ENCODE peak calls at places on chromosomes 1 and 21, in four cellular contexts. F is mesenchymal stem cell, Z is fibroblast of lung, E is K562. H is an unnamed sample. For H3K4me1, the result is how much of the 10 kb centered on the place peaks cover.

GRCh38 chr1:169163059-169163458 is 56.6 kb downstream of the ATP1B1 start:
- DNase-seq in F (no peak), Z (no peak), E (no peak), H (peak)

GRCh38 chr1:177360791-177361190 is 190.0 kb downstream of the BRINP2 start:
- DNase-seq in F (no peak), Z (no peak), E (no peak), H (no peak)

GRCh38 chr1:46532498-46533178 is 18.8 kb downstream of the KNCN start:
- DNase-seq in F (peak), Z (peak), E (peak), H (no peak)

GRCh38 chr1:44259090-44259489 is 45.8 kb downstream of the DMAP1 start:
- DNase-seq in F (no peak), Z (no peak), E (no peak), H (no peak)

GRCh38 chr1:9705337-9706098 is 54.0 kb downstream of the PIK3CD start:
- DNase-seq in F (no peak), Z (no peak), E (no peak), H (no peak)

GRCh38 chr1:39654291-39654690 is 14.8 kb upstream of the HEYL start:
- DNase-seq in F (no peak), Z (no peak), E (no peak), H (no peak)

GRCh38 chr1:187326554-187326953 is 497.8 kb downstream of the PLA2G4A start:
- DNase-seq in F (peak), Z (no peak), E (no peak), H (no peak)

GRCh38 chr1:64340361-64340760 is 129.6 kb upstream of the CACHD1 start:
- DNase-seq in F (no peak), Z (no peak), E (no peak), H (no peak)

GRCh38 chr1:116933586-116934515 is 24.1 kb downstream of the PTGFRN start:
- DNase-seq in F (no peak), Z (no peak), E (no peak), H (no peak)

GRCh38 chr1:247357062-247357780 is 25.6 kb upstream of the ZNF496 start:
- DNase-seq in F (peak), Z (peak), E (no peak), H (no peak)

GRCh38 chr21:41130883-41131282 is 37.1 kb upstream of the BACE2 start:
- DNase-seq in F (no peak), Z (no peak), E (no peak), H (no peak)

GRCh38 chr1:245260116-245260882 is 105.5 kb downstream of the KIF26B start:
- DNase-seq in F (peak), Z (no peak), E (no peak), H (no peak)

GRCh38 chr21:41957991-41958766 is 4.4 kb upstream of the C2CD2 start:
- DNase-seq in F (peak), Z (peak), E (peak), H (peak)

GRCh38 chr1:209926045-209926444 is 12.0 kb upstream of the SYT14 start:
- DNase-seq in F (no peak), Z (peak), E (no peak), H (peak)

GRCh38 chr1:6445062-6445763 is 20.6 kb downstream of the ESPN start:
- DNase-seq in F (peak), Z (peak), E (no peak), H (no peak)

GRCh38 chr1:232963366-232963765 is 13.0 kb downstream of the NTPCR start:
- DNase-seq in F (peak), Z (peak), E (no peak), H (no peak)

GRCh38 chr1:167663002-167663772 is 33.2 kb downstream of the RCSD1 start:
- DNase-seq in F (peak), Z (peak), E (no peak), H (peak)

GRCh38 chr1:2151252-2151651 is 43.3 kb downstream of the FAAP20 start:
- DNase-seq in F (no peak), Z (peak), E (no peak), H (no peak)

GRCh38 chr1:106621853-106622252 is 434.6 kb upstream of the PRMT6 start:
- DNase-seq in F (no peak), Z (no peak), E (no peak), H (no peak)

GRCh38 chr1:25046194-25046532 is 116.1 kb upstream of the RUNX3 start:
- DNase-seq in F (no peak), Z (no peak), E (no peak), H (no peak)

GRCh38 chr1:26335774-26336476 is 18.0 kb downstream of the CRYBG2 start:
- DNase-seq in F (no peak), Z (no peak), E (no peak), H (no peak)

GRCh38 chr21:35226960-35227741 is 178.0 kb upstream of the RUNX1 start:
- DNase-seq in F (no peak), Z (no peak), E (no peak), H (no peak)

DNA sequence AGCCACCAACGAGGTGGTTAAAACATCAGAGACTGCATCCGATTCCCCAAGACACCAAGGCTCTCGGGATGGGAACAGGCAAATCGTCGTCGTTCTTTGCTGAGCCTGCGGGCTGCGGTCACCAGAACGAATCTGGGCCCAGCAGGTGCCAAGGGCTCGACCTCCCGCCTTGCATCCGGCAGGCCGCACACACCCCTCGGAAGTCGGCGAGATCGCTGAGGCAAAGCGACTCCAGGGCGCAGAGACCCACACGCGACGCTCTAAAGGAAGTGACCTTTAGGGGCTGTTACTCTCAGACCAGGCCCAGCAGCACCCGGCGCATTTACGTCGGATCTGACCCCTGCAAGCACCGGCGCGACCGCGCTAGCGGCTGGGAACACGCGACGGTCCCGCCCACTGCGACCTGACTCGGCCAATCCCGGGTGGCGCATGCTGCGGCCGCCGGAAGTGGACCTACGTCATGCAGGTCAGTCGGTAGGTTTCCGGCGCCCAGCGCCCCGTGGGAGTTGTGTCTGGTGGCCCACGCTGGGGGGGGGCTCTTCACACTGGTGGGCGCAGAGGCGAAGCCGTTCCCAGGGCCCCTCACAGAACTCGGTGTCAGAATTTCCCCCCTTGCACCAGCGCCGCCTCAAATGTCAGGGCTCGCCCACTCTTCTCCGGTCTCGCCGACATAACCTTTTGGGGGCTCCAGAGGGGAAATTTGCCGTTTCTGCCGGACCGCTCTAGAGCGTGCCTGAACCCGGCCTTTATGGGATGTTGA is 7.5 kb upstream of the PARK7 start:
- DNase-seq in F (no peak), Z (peak), E (peak), H (peak)
- H3K9ac ChIP-seq in F (peak), Z (peak), E (peak), H (peak)

GRCh38 chr1:109565241-109565640 is 16.8 kb downstream of the GNAI3 start:
- DNase-seq in F (no peak), Z (no peak), E (no peak), H (no peak)
- H3K4me1 ChIP-seq in F (under half), Z (under half), E (under half), H (under half)

DNA sequence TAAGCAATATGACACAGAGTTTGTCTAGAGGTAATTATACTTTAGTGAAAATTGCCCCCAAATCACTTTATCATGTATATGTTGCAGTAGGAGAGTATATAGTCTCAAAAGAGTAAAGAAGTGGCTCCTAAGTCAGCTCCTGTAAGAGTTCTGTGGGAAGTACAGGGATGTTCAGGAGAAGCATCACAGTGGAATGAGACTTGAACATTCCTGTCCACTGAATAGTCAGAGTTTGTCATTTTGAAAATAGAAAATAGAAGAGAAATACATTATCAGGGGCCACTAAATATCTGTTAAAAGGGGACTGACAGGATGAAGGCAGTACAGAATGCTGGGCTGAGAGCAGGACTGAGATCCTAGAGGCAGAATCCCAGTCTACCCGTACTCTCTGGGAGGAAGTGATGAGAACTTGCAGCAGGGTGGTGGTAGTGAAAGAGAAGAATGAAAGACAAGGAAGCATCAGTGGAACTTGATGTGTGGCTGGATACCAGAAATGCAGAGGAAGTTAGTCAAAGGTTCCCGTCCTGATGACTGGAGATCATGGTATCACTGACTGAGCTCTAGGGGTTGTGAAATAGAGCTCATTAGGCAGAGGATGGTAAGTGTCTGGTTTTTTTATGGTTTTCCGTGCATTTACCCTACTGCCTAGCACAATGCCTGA is 153.4 kb downstream of the FMN2 start:
- DNase-seq in F (peak), Z (peak), E (no peak), H (no peak)
- H3K4me2 ChIP-seq in F (no peak), Z (peak), E (no peak), H (no peak)

GRCh38 chr1:5099558-5099957 is 445.1 kb downstream of the AJAP1 start:
- DNase-seq in F (no peak), Z (no peak), E (no peak), H (no peak)
- H3K9ac ChIP-seq in F (no peak), Z (no peak), E (no peak), H (no peak)

GRCh38 chr1:155171836-155172731 is 1.0 kb downstream of the KRTCAP2 start:
- DNase-seq in F (no peak), Z (no peak), E (no peak), H (no peak)

GRCh38 chr1:155172732-155173477 is at the start of gene KRTCAP2:
- DNase-seq in F (peak), Z (peak), E (peak), H (peak)

GRCh38 chr1:155170101-155170785 is 2.9 kb downstream of the KRTCAP2 start:
- DNase-seq in F (no peak), Z (no peak), E (no peak), H (no peak)

GRCh38 chr1:155169541-155169940 is 3.6 kb downstream of the KRTCAP2 start:
- DNase-seq in F (no peak), Z (no peak), E (no peak), H (no peak)

DNA sequence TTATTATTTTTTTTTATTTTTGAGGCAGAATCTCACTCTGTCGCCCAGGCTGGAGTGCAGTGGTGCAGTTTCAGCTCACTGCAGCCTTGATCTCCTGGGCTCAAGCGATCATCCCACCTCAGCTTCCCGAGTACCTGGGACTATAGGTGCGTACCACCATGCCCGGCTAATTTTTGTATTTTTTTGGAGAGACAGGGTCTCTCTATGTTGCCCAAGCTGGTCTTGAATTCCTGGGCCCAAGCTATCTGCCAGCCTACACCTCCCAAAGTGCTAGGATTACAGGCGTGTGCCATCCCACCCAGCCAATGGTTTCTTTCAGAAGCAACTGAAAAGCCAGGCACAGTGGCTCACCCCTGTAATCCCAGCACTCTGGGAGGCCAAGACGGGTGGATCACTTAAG is 2.3 kb downstream of the KRTCAP2 start:
- DNase-seq in F (no peak), Z (no peak), E (no peak), H (no peak)
- H3K4me1 ChIP-seq in F (under half), Z (under half), E (under half), H (under half)